ENCODE peak calls at places on chromosomes 6 and 20, in five cellular contexts. H is tibial nerve, R is HFF-Myc, D is GM12865, V is pancreas. A is an unnamed sample.

GRCh38 chr20:21118782-21119181 is 7.1 kb upstream of the KIZ start:
- DNase-seq in H (no peak), R (no peak), D (no peak), V (no peak), A (no peak)

GRCh38 chr20:39800548-39800947 is 838.4 kb downstream of the DHX35 start:
- DNase-seq in H (no peak), R (peak), D (peak), V (no peak), A (no peak)

GRCh38 chr20:29689411-29690225 is 1567.8 kb upstream of the DEFB115 start:
- DNase-seq in H (no peak), R (no peak), D (no peak), V (peak), A (peak)

GRCh38 chr20:56722042-56722441 is 92.9 kb downstream of the TFAP2C start:
- DNase-seq in H (peak), R (no peak), D (peak), V (no peak), A (no peak)

GRCh38 chr20:43863821-43864544 is 50.7 kb upstream of the TOX2 start:
- DNase-seq in H (no peak), R (no peak), D (no peak), V (no peak), A (no peak)

GRCh38 chr6:135812085-135812526 is 39.4 kb upstream of the PDE7B start:
- DNase-seq in H (peak), R (no peak), D (no peak), V (no peak), A (peak)

GRCh38 chr6:4660377-4661321 is 115.6 kb upstream of the CDYL start:
- DNase-seq in H (no peak), R (no peak), D (no peak), V (no peak), A (peak)

GRCh38 chr6:163958646-163959045 is 544.1 kb downstream of the QKI start:
- DNase-seq in H (no peak), R (no peak), D (peak), V (no peak), A (no peak)

GRCh38 chr6:165574770-165575549 is 88.1 kb downstream of the PDE10A start:
- DNase-seq in H (no peak), R (no peak), D (no peak), V (no peak), A (no peak)

GRCh38 chr6:72616406-72617015 is 5.4 kb upstream of the KCNQ5 start:
- DNase-seq in H (no peak), R (no peak), D (peak), V (no peak), A (no peak)

GRCh38 chr20:10718671-10719070 is 44.9 kb upstream of the JAG1 start:
- DNase-seq in H (no peak), R (no peak), D (no peak), V (no peak), A (no peak)

GRCh38 chr20:23646106-23646958 is 8.6 kb upstream of the CST3 start:
- DNase-seq in H (no peak), R (no peak), D (no peak), V (no peak), A (no peak)

GRCh38 chr6:99282479-99283062 is 66.9 kb downstream of the FAXC start:
- DNase-seq in H (no peak), R (no peak), D (no peak), V (no peak), A (no peak)

GRCh38 chr20:58297394-58297793 is 12.1 kb upstream of the RAB22A start:
- DNase-seq in H (no peak), R (no peak), D (no peak), V (no peak), A (no peak)
- H3K4me3 ChIP-seq in H (no peak), R (no peak), D (no peak), V (no peak), A (no peak)

GRCh38 chr6:26455357-26455970 is 2.3 kb upstream of the BTN2A1 start:
- DNase-seq in H (no peak), R (no peak), D (no peak), V (no peak), A (no peak)

GRCh38 chr6:26454641-26455040 is 3.1 kb upstream of the BTN2A1 start:
- DNase-seq in H (no peak), R (no peak), D (no peak), V (no peak), A (no peak)

GRCh38 chr6:26457796-26458688 is at the start of gene BTN2A1:
- DNase-seq in H (peak), R (peak), D (peak), V (peak), A (peak)

GRCh38 chr6:26459023-26459810 is 1.5 kb downstream of the BTN2A1 start:
- DNase-seq in H (no peak), R (no peak), D (no peak), V (no peak), A (no peak)

DNA sequence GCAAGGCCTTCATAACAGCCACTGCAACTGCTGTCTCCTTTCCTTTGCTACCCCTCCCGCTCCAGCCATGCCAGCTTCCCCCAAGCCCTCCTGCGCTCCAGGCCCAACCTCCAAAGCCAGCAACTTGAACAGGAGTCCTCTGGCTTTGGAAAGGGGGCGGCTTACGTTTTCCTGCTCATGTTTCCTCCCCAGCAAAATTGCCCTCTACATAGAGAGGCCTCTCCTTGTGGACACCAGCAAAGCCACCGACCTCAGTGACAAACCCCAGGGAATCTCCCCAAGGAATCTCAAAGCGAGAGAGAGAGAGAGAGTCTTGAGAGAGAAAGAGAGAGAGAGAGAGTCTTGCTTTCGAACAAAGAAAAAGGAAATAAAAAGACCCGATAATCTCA is 354 bp upstream of the BTN2A1 start:
- DNase-seq in H (no peak), R (no peak), D (no peak), V (no peak), A (no peak)
- TF ChIP-seq CTCF in H (no peak), R (no peak), D (no peak), V (no peak), A (no peak)

GRCh38 chr6:39313526-39314272 is 520 bp downstream of the KCNK17 start:
- DNase-seq in H (no peak), R (no peak), D (no peak), V (peak), A (no peak)

GRCh38 chr6:39310542-39310941 is 3.7 kb downstream of the KCNK17 start:
- DNase-seq in H (no peak), R (no peak), D (peak), V (peak), A (no peak)

GRCh38 chr6:39309942-39310531 is 4.2 kb downstream of the KCNK17 start:
- DNase-seq in H (peak), R (peak), D (peak), V (peak), A (peak)

GRCh38 chr6:39314273-39314790 is at the start of gene KCNK17:
- DNase-seq in H (no peak), R (no peak), D (no peak), V (peak), A (no peak)

DNA sequence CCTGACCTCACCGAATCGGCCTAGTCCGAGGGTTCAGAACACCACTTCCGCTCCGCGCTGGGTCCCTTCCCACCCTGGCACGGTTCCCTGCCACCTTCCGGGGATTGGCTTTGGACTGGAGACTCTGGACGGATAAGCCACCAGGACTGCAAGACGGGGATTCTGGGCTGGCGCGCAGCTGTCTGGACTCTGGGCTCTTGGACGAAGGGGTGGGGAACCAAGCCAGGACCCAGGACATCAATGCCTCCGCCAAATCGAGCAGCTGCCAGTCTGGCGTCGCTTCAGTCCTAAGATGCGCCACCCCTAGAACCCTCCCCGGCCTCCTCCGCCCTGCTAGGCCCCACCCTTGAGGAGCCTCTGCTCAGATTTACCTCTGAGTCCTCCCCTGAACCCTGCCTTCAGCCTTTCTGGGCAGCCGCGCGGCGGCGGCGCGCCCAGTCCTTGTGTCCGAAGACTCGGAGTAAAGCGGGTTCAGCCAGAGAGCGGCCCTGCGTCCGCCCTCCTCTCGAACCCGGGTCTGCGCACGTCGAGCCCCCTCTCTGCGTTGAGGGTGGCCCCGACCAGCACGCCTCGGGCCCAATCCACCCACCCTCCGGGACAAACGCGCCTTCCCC is 1.2 kb downstream of the KCNK17 start:
- DNase-seq in H (no peak), R (no peak), D (no peak), V (peak), A (no peak)
- H3K4me3 ChIP-seq in H (peak), R (no peak), D (no peak), V (no peak), A (no peak)

GRCh38 chr6:1313755-1314503 is 2.0 kb downstream of the FOXQ1 start:
- DNase-seq in H (no peak), R (no peak), D (no peak), V (peak), A (no peak)
- TF ChIP-seq CTCF in H (peak), R (peak), D (no peak), V (peak), A (no peak)

DNA sequence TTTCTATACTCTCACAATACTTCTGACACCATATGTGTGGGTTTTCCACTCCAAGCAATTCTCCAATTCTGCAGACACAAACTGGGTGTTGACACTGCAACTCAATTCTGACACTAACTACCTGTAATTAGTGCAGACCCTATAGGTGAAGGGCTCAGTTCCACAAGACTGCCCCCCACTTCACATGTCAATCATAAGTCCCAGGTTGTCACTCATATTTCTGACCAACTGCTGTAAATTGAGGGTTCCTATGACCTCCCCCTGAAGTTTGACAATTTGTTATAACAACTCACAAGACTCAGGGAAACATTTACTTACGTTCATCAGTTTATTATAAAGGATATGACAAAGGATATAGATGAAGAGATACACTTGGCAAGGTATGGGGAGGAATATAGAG is 18.3 kb downstream of the GPX6 start:
- DNase-seq in H (no peak), R (no peak), D (no peak), V (no peak), A (no peak)
- H3K4me3 ChIP-seq in H (no peak), R (no peak), D (no peak), V (no peak), A (no peak)

DNA sequence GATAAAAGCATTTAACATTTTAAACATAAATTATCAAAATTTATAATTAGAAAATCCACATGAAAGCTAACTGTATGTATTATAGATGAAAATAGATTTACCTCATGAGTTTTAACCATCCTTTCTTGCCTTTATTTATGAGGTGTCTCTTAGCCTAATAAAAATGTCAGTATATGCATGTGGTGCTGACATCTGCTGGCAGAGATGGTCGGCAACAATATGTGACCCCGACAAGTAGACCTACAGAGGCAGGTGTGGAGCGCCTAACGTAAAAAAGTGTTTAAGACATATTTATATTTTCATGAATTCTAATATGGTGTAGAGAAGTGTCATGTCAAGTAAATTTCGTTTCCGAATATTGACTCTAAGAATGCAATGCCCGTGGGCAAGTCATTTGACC is 149.0 kb upstream of the FUT9 start:
- DNase-seq in H (no peak), R (peak), D (peak), V (no peak), A (no peak)
- TF ChIP-seq CTCF in H (no peak), R (no peak), D (peak), V (peak), A (no peak)

DNA sequence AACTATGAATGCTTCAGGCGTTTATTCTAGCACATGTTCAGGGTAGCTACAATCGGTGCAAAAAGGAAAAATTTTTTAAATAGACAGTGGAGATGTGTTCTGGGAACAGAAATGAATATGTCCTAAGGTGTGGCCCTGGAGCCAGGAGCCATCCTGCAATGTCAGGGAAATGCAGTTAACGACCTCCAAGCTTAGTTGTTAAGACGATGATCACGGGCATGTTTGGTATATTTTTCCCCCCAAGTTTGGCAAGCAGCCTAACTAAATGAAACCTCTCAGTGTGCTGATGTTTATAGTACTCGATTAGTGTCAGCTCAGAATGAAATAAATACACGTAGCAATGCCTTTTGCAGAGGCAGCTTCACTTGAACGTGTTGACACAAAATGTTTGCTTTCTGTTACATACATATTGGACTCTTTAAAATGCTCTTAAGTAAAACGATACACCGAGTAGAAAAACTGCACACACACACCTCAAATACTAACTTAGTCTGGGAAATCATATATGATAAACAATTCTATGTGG is 76.2 kb upstream of the OLIG3 start:
- DNase-seq in H (no peak), R (no peak), D (no peak), V (no peak), A (no peak)
- H3K4me3 ChIP-seq in H (no peak), R (no peak), D (no peak), V (no peak), A (no peak)